ENCODE peak calls at places on chromosomes 3 and 15, in four cellular contexts. I is stomach, O is LoVo, T is NCI-H1105 treated with DMSO at 0.1 percent for 48 hours. S is an unnamed sample.

GRCh38 chr15:76839173-76839572 is 66.0 kb downstream of the SCAPER start:
- DNase-seq in I (no peak), O (no peak), T (no peak), S (no peak)

GRCh38 chr3:25903371-25903770 is 113.5 kb downstream of the OXSM start:
- DNase-seq in I (no peak), O (no peak), T (no peak), S (no peak)

GRCh38 chr3:113227146-113227545 is 15.8 kb downstream of the BOC start:
- DNase-seq in I (no peak), O (no peak), T (no peak), S (no peak)

GRCh38 chr15:39145854-39146253 is 435.0 kb upstream of the THBS1 start:
- DNase-seq in I (no peak), O (peak), T (peak), S (no peak)

GRCh38 chr15:40052604-40053003 is 13.6 kb upstream of the SRP14 start:
- DNase-seq in I (no peak), O (no peak), T (no peak), S (no peak)

GRCh38 chr3:14122301-14122700 is 2.4 kb downstream of the CHCHD4 start:
- DNase-seq in I (no peak), O (no peak), T (no peak), S (no peak)

GRCh38 chr3:119731545-119732343 is 28.9 kb downstream of the CFAP91 start:
- DNase-seq in I (no peak), O (no peak), T (no peak), S (peak)

GRCh38 chr15:58870451-58870850 is 63.0 kb downstream of the SLTM start:
- DNase-seq in I (no peak), O (no peak), T (no peak), S (no peak)

GRCh38 chr3:55488398-55489055 is 1.4 kb upstream of the WNT5A start:
- DNase-seq in I (peak), O (peak), T (peak), S (peak)

GRCh38 chr3:47874913-47875312 is 72.0 kb downstream of the DHX30 start:
- DNase-seq in I (no peak), O (no peak), T (no peak), S (no peak)

GRCh38 chr3:126982125-126982521 is 792 bp upstream of the PLXNA1 start:
- DNase-seq in I (no peak), O (no peak), T (no peak), S (no peak)

GRCh38 chr3:34696831-34697230 is 898.4 kb downstream of the PDCD6IP start:
- DNase-seq in I (no peak), O (no peak), T (no peak), S (no peak)

GRCh38 chr3:136070953-136071949 is 105.7 kb downstream of the PPP2R3A start:
- DNase-seq in I (no peak), O (no peak), T (peak), S (peak)

GRCh38 chr3:69082805-69083204 is 1.9 kb upstream of the ARL6IP5 start:
- DNase-seq in I (peak), O (no peak), T (no peak), S (peak)

GRCh38 chr3:79361748-79362378 is 405.9 kb downstream of the ROBO1 start:
- DNase-seq in I (no peak), O (peak), T (peak), S (peak)

GRCh38 chr3:100080573-100080972 is 33.7 kb downstream of the FILIP1L start:
- DNase-seq in I (no peak), O (no peak), T (no peak), S (no peak)

GRCh38 chr3:132966374-132966773 is 71.8 kb upstream of the TMEM108 start:
- DNase-seq in I (no peak), O (no peak), T (no peak), S (no peak)

GRCh38 chr3:355622-356021 is 159.1 kb downstream of the CHL1 start:
- DNase-seq in I (no peak), O (no peak), T (no peak), S (no peak)

GRCh38 chr3:136237103-136237502 is 13.0 kb upstream of the PCCB start:
- DNase-seq in I (no peak), O (no peak), T (no peak), S (no peak)

GRCh38 chr3:143847787-143848631 is at the start of gene SLC9A9:
- DNase-seq in I (peak), O (peak), T (peak), S (peak)

GRCh38 chr3:186790261-186790981 is 7.0 kb downstream of the EIF4A2 start:
- DNase-seq in I (no peak), O (peak), T (no peak), S (peak)

GRCh38 chr3:197428117-197428761 is 127.5 kb downstream of the BDH1 start:
- DNase-seq in I (peak), O (peak), T (no peak), S (peak)

GRCh38 chr3:197030379-197031314 is 1.0 kb upstream of the MELTF start:
- DNase-seq in I (no peak), O (no peak), T (no peak), S (no peak)

GRCh38 chr15:97101572-97101971 is 771.1 kb downstream of the NR2F2 start:
- DNase-seq in I (no peak), O (no peak), T (no peak), S (no peak)

GRCh38 chr15:41115652-41116115 is 396 bp downstream of the INO80 start:
- DNase-seq in I (peak), O (peak), T (peak), S (peak)